ENCODE peak calls at places on chromosomes 12 and 14, in five cellular contexts. Y, V, F, T and A are unnamed samples.

GRCh38 chr12:124562018-124562795 is 5.2 kb downstream of the NCOR2 start:
- DNase-seq in Y (no peak), F (no peak), V (no peak), T (no peak), A (no peak)

GRCh38 chr12:116426391-116427136 is 132.6 kb upstream of the MAP1LC3B2 start:
- DNase-seq in Y (peak), T (peak), V (no peak), F (peak), A (no peak)

GRCh38 chr14:27175489-27175888 is 577.7 kb upstream of the NOVA1 start:
- DNase-seq in F (no peak), Y (no peak), T (no peak), V (no peak), A (no peak)

GRCh38 chr14:50711043-50711442 is 42.9 kb upstream of the SAV1 start:
- DNase-seq in V (no peak), Y (no peak), F (no peak), T (no peak), A (no peak)

GRCh38 chr12:89051065-89051677 is 301.1 kb downstream of the DUSP6 start:
- DNase-seq in V (no peak), Y (no peak), F (peak), T (peak), A (peak)

GRCh38 chr12:27822076-27822712 is 42.2 kb upstream of the MANSC4 start:
- DNase-seq in T (no peak), V (peak), Y (no peak), F (no peak), A (no peak)

GRCh38 chr14:100979780-100980179 is 76.3 kb upstream of the RTL1 start:
- DNase-seq in F (no peak), Y (no peak), T (no peak), V (no peak), A (no peak)

GRCh38 chr12:51766067-51766466 is 82.5 kb downstream of the FIGNL2 start:
- DNase-seq in F (no peak), V (no peak), T (no peak), Y (no peak), A (no peak)

GRCh38 chr12:54439521-54440255 is 20.6 kb upstream of the ITGA5 start:
- DNase-seq in Y (no peak), T (peak), F (no peak), V (no peak), A (peak)

GRCh38 chr12:123367511-123367910 is 2.9 kb upstream of the SBNO1 start:
- DNase-seq in V (no peak), T (no peak), F (no peak), Y (no peak), A (no peak)

GRCh38 chr12:69275471-69275891 is 36.1 kb downstream of the CPSF6 start:
- DNase-seq in Y (no peak), T (no peak), F (no peak), V (no peak), A (no peak)

GRCh38 chr12:62581288-62582064 is 114.8 kb downstream of the MON2 start:
- DNase-seq in T (peak), Y (no peak), V (no peak), F (no peak), A (peak)

GRCh38 chr12:7142057-7142644 is 12.0 kb downstream of the CLSTN3 start:
- DNase-seq in T (peak), V (no peak), F (peak), Y (no peak), A (peak)

GRCh38 chr12:126998747-126999285 is 1268.2 kb upstream of the TMEM132C start:
- DNase-seq in F (no peak), T (no peak), Y (no peak), V (no peak), A (no peak)

GRCh38 chr12:16245199-16245598 is 32.3 kb downstream of the SLC15A5 start:
- DNase-seq in Y (no peak), V (no peak), T (no peak), F (no peak), A (no peak)

GRCh38 chr14:26174395-26174794 is 423.4 kb downstream of the NOVA1 start:
- DNase-seq in F (no peak), T (no peak), Y (no peak), V (no peak), A (no peak)

GRCh38 chr14:105582639-105583038 is 56.3 kb downstream of the TMEM121 start:
- DNase-seq in T (no peak), Y (peak), V (no peak), F (no peak), A (no peak)

GRCh38 chr14:96247031-96247430 is 9.0 kb upstream of the BDKRB1 start:
- DNase-seq in F (no peak), T (no peak), V (no peak), Y (no peak), A (no peak)

GRCh38 chr12:128268348-128268725 is 1.4 kb downstream of the TMEM132C start:
- DNase-seq in V (no peak), T (no peak), F (no peak), Y (no peak), A (no peak)

GRCh38 chr12:132584472-132584871 is 25.9 kb downstream of the LRCOL1 start:
- DNase-seq in Y (no peak), T (peak), F (no peak), V (no peak), A (no peak)

GRCh38 chr12:57456145-57456700 is 1.1 kb downstream of the INHBE start:
- DNase-seq in Y (no peak), V (no peak), T (no peak), F (peak), A (peak)

GRCh38 chr12:22276846-22277245 is 57.7 kb downstream of the ST8SIA1 start:
- DNase-seq in F (no peak), V (no peak), Y (no peak), T (no peak), A (no peak)

GRCh38 chr12:28172434-28173030 is 17.7 kb upstream of the CCDC91 start:
- DNase-seq in T (peak), V (no peak), F (peak), Y (no peak), A (peak)

GRCh38 chr12:130795906-130796305 is 43.1 kb downstream of the STX2 start:
- DNase-seq in Y (no peak), F (no peak), V (no peak), T (no peak), A (no peak)

GRCh38 chr12:25110260-25110659 is 84.7 kb downstream of the DNAI7 start:
- DNase-seq in V (no peak), F (no peak), Y (no peak), T (no peak), A (no peak)